ENCODE peak calls at places on chromosome 1, in ten cellular contexts. Y, F, C, Z, K, R, G, T, E and U are unnamed samples.

GRCh38 chr1:28840928-28841544 is 29.1 kb downstream of the OPRD1 start:
- DNase-seq in G (no peak), E (no peak), Z (no peak), K (no peak), R (no peak), T (no peak), C (no peak), Y (no peak), F (no peak), U (no peak)

GRCh38 chr1:45510972-45511527 is 10.6 kb downstream of the PRDX1 start:
- DNase-seq in C (no peak), G (no peak), E (no peak), T (no peak), Y (no peak), Z (peak; percentile 50), F (no peak), R (no peak), K (no peak), U (no peak)

GRCh38 chr1:18246543-18246942 is 138.9 kb downstream of the IGSF21 start:
- DNase-seq in Y (no peak), C (no peak), R (no peak), Z (no peak), K (no peak), G (no peak), E (no peak), F (no peak), T (no peak), U (no peak)

GRCh38 chr1:233897325-233898162 is 6.9 kb upstream of the SLC35F3 start:
- DNase-seq in E (no peak), Y (no peak), G (no peak), T (no peak), Z (no peak), R (no peak), F (no peak), C (no peak), K (no peak), U (no peak)

GRCh38 chr1:186212574-186213224 is 162.4 kb downstream of the TPR start:
- DNase-seq in G (peak; percentile 62), C (peak; percentile 80), F (peak; percentile 45), Y (peak; percentile 81), Z (peak; percentile 77), E (no peak), T (peak; percentile 42), R (no peak), K (peak; percentile 79), U (peak; percentile 94)

GRCh38 chr1:178075323-178075722 is 18.6 kb upstream of the RASAL2 start:
- DNase-seq in Y (no peak), G (peak; percentile 39), E (no peak), T (no peak), F (no peak), K (no peak), R (no peak), C (no peak), Z (no peak), U (no peak)

GRCh38 chr1:235567812-235568444 is 63.7 kb upstream of the B3GALNT2 start:
- DNase-seq in G (no peak), C (peak; percentile 10), E (no peak), R (no peak), Z (no peak), Y (no peak), T (no peak), K (no peak), F (no peak), U (no peak)

GRCh38 chr1:153750026-153750995 is 22.5 kb downstream of the INTS3 start:
- DNase-seq in T (no peak), K (no peak), Z (no peak), C (no peak), E (no peak), F (no peak), Y (no peak), G (no peak), R (no peak), U (peak; percentile 26)

GRCh38 chr1:153929981-153930948 is 7.5 kb upstream of the GATAD2B start:
- DNase-seq in Y (no peak), G (no peak), F (no peak), T (no peak), R (no peak), E (no peak), C (no peak), K (no peak), Z (no peak), U (no peak)

GRCh38 chr1:89523597-89524368 is 846 bp upstream of the LRRC8B start:
- DNase-seq in F (no peak), K (peak; percentile 74), Z (no peak), G (peak; percentile 90), R (peak; percentile 43), T (no peak), C (no peak), E (peak; percentile 58), Y (peak; percentile 44), U (no peak)

GRCh38 chr1:46547481-46548383 is 3.7 kb downstream of the KNCN start:
- DNase-seq in R (no peak), E (no peak), K (no peak), C (no peak), G (no peak), F (no peak), Z (peak; percentile 20), Y (peak; percentile 72), T (no peak), U (peak; percentile 64)

GRCh38 chr1:62194651-62195282 is at the start of gene L1TD1:
- DNase-seq in E (no peak), F (no peak), Y (no peak), T (no peak), K (no peak), R (no peak), C (peak; percentile 38), Z (no peak), G (no peak), U (peak; percentile 9)

GRCh38 chr1:212600980-212601379 is 7.6 kb upstream of the ATF3 start:
- DNase-seq in R (no peak), Z (no peak), E (no peak), G (no peak), Y (no peak), K (no peak), T (no peak), F (no peak), C (peak; percentile 56), U (no peak)

GRCh38 chr1:59107916-59108315 is 189.0 kb upstream of the FGGY start:
- DNase-seq in C (no peak), K (peak; percentile 98), F (no peak), T (no peak), Y (no peak), R (no peak), G (no peak), Z (no peak), E (no peak), U (no peak)

GRCh38 chr1:228397966-228398365 is 8.7 kb downstream of the TRIM11 start:
- DNase-seq in T (no peak), Y (no peak), K (no peak), G (no peak), F (no peak), E (no peak), C (no peak), Z (no peak), R (no peak), U (no peak)

GRCh38 chr1:63693956-63694607 is 79.7 kb upstream of the ROR1 start:
- DNase-seq in C (no peak), Y (no peak), T (no peak), F (no peak), E (no peak), Z (no peak), K (no peak), G (no peak), R (no peak), U (no peak)

GRCh38 chr1:228804640-228805413 is 69.5 kb downstream of the RHOU start:
- DNase-seq in R (no peak), F (no peak), Z (no peak), E (no peak), T (no peak), C (no peak), Y (no peak), K (no peak), G (no peak), U (no peak)

GRCh38 chr1:181010789-181011188 is 11.9 kb downstream of the STX6 start:
- DNase-seq in R (no peak), Y (no peak), C (no peak), F (no peak), K (no peak), T (no peak), G (no peak), E (no peak), Z (no peak), U (peak; percentile 82)

GRCh38 chr1:239633432-239633831 is 247.1 kb downstream of the CHRM3 start:
- DNase-seq in Z (no peak), C (no peak), G (no peak), R (no peak), F (no peak), E (no peak), Y (no peak), K (no peak), T (no peak), U (no peak)

GRCh38 chr1:218742478-218743260 is 397.5 kb downstream of the TGFB2 start:
- DNase-seq in K (no peak), T (no peak), F (no peak), C (peak; percentile 58), Y (no peak), Z (no peak), G (no peak), R (no peak), E (no peak), U (peak; percentile 36)